ENCODE peak calls at places on chromosomes 5 and 9, in six cellular contexts. D, P, V, J, C and Z are unnamed samples.

GRCh38 chr9:134294228-134295071 is 31.8 kb upstream of the RXRA start:
- DNase-seq in D (no peak), P (no peak), V (no peak), J (no peak), C (no peak), Z (peak; percentile 83)

GRCh38 chr5:172776235-172776594 is 5.2 kb upstream of the DUSP1 start:
- DNase-seq in D (no peak), P (no peak), V (no peak), J (no peak), C (no peak), Z (no peak)

GRCh38 chr9:4832786-4833579 is 40.2 kb downstream of the RCL1 start:
- DNase-seq in D (peak; percentile 81), P (peak; percentile 98), V (peak; percentile 98), J (no peak), C (no peak), Z (no peak)

GRCh38 chr9:98992885-98993569 is 49.3 kb downstream of the COL15A1 start:
- DNase-seq in D (no peak), P (no peak), V (no peak), J (no peak), C (peak; percentile 5), Z (no peak)

GRCh38 chr9:100096378-100096916 is 2.4 kb downstream of the ERP44 start:
- DNase-seq in D (no peak), P (no peak), V (no peak), J (no peak), C (no peak), Z (no peak)

GRCh38 chr5:73067213-73067612 is 53.2 kb upstream of the TMEM171 start:
- DNase-seq in D (no peak), P (peak; percentile 78), V (no peak), J (no peak), C (no peak), Z (no peak)

GRCh38 chr9:76905984-76906861 is at the start of gene PRUNE2:
- DNase-seq in D (peak; percentile 94), P (peak; percentile 66), V (peak; percentile 72), J (peak; percentile 89), C (peak; percentile 97), Z (peak; percentile 89)

GRCh38 chr5:9196403-9197224 is 349.3 kb downstream of the SEMA5A start:
- DNase-seq in D (peak; percentile 33), P (no peak), V (peak; percentile 47), J (no peak), C (no peak), Z (no peak)

GRCh38 chr9:93954436-93955355 is at the start of gene BARX1:
- DNase-seq in D (peak; percentile 67), P (no peak), V (no peak), J (no peak), C (peak; percentile 53), Z (no peak)

GRCh38 chr5:159825551-159826051 is 90.7 kb upstream of the ADRA1B start:
- DNase-seq in D (peak; percentile 18), P (no peak), V (no peak), J (no peak), C (no peak), Z (peak; percentile 65)

GRCh38 chr5:132049559-132049958 is 10.9 kb upstream of the IL3 start:
- DNase-seq in D (no peak), P (no peak), V (no peak), J (no peak), C (no peak), Z (no peak)

GRCh38 chr9:129111762-129112151 is 542 bp downstream of the PTPA start:
- DNase-seq in D (peak; percentile 71), P (peak; percentile 62), V (peak; percentile 62), J (no peak), C (peak; percentile 51), Z (peak; percentile 49)

DNA sequence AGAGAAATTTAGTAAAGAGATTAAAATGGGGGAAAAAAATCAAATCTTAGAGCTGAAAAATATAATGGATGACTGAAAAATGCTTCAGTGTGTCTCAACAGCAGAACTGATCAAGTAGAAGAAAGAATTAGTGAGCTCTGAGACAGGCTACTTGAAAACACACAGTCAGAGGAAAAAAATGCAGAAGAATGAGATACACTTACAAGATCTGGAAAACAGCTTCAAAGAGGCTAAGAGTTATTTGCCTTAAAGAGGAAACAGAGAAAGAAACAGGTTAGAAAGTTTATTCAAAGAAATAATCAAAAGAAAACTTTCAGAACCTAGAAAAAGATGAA is 70.5 kb upstream of the OR2K2 start:
- DNase-seq in D (no peak), P (no peak), V (peak; percentile 23), J (no peak), C (no peak), Z (no peak)
- H3K9me3 ChIP-seq in D (peaks cover 16% of the 10 kb centered on the region), P (no peaks in the 10 kb centered on the region), V (peaks cover 55% of the 10 kb centered on the region), J (no peaks in the 10 kb centered on the region), C (no peaks in the 10 kb centered on the region), Z (no peaks in the 10 kb centered on the region)

GRCh38 chr5:135110941-135111596 is 77.0 kb upstream of the PITX1 start:
- DNase-seq in D (peak; percentile 38), P (no peak), V (no peak), J (no peak), C (no peak), Z (no peak)
- H3K4me1 ChIP-seq in D (no peaks in the 10 kb centered on the region), P (no peaks in the 10 kb centered on the region), V (no peaks in the 10 kb centered on the region), J (no peaks in the 10 kb centered on the region), C (no peaks in the 10 kb centered on the region), Z (no peaks in the 10 kb centered on the region)

DNA sequence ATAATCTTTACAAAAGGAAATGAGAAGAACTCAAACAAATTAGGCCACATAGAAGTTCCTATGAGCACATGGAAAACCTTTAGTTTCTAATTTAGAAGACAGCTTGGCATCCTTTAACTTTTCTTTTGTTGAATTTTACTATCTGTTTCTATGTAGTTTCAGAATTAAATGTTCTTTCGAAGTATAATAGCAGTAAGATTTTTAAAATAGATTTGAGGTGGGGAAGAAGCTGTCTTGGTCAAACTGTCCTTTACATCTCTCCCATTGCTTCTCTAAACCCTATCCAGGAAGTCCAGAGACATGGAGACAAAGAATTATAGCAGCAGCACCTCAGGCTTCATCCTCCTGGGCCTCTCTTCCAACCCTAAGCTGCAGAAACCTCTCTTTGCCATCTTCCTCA is at the start of gene OR1L4:
- DNase-seq in D (no peak), P (no peak), V (no peak), J (no peak), C (no peak), Z (no peak)
- H3K9me3 ChIP-seq in D (peaks cover 80% of the 10 kb centered on the region), P (peaks cover 4% of the 10 kb centered on the region), V (peaks cover 65% of the 10 kb centered on the region), J (peaks cover 5% of the 10 kb centered on the region), C (peaks cover 61% of the 10 kb centered on the region), Z (peaks cover 7% of the 10 kb centered on the region)

DNA sequence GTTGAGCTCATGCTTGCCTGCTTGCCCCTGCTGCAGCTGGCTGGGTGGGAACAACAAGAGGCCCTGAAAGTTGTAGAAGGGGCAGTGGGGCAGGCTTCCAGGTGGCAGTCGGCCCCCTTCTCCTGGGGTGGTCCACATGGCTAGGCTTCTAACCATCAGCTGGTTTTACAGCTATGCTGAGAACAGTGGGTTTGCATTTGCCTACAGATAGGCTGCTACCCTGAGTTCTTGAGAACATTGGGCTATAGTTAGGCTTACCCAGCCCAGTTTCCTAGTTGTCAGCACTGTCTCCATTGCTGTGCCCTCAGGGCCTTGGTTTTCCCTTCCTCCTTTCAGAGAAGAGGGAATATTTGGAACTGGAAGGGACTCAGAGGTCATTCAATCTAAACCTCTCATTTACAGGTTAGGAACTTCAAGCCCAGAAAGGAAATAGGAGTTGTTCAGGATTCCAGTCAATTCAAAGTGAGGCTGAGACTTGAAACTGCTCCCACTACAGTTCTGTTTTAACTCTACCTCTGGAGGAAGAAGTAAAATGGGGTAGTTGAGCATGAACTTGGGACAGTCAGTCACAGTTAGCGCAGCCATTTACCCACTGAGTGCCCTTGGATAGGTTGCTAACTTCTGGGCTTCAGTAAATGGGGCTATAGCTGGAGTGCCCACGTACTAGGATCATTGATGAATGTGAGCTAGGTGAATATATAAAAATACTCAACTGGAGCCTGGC is 11.5 kb downstream of the LARP1 start:
- DNase-seq in D (no peak), P (no peak), V (no peak), J (no peak), C (no peak), Z (no peak)
- H3K4me1 ChIP-seq in D (peaks cover 46% of the 10 kb centered on the region), P (peaks cover 11% of the 10 kb centered on the region), V (peaks cover 24% of the 10 kb centered on the region), J (peaks cover 2% of the 10 kb centered on the region), C (peaks cover 28% of the 10 kb centered on the region), Z (peaks cover 46% of the 10 kb centered on the region)

GRCh38 chr5:23996525-23996924 is 489.1 kb downstream of the PRDM9 start:
- DNase-seq in D (no peak), P (no peak), V (no peak), J (no peak), C (no peak), Z (no peak)

GRCh38 chr5:23991406-23991805 is 484.0 kb downstream of the PRDM9 start:
- DNase-seq in D (no peak), P (no peak), V (no peak), J (no peak), C (no peak), Z (no peak)

DNA sequence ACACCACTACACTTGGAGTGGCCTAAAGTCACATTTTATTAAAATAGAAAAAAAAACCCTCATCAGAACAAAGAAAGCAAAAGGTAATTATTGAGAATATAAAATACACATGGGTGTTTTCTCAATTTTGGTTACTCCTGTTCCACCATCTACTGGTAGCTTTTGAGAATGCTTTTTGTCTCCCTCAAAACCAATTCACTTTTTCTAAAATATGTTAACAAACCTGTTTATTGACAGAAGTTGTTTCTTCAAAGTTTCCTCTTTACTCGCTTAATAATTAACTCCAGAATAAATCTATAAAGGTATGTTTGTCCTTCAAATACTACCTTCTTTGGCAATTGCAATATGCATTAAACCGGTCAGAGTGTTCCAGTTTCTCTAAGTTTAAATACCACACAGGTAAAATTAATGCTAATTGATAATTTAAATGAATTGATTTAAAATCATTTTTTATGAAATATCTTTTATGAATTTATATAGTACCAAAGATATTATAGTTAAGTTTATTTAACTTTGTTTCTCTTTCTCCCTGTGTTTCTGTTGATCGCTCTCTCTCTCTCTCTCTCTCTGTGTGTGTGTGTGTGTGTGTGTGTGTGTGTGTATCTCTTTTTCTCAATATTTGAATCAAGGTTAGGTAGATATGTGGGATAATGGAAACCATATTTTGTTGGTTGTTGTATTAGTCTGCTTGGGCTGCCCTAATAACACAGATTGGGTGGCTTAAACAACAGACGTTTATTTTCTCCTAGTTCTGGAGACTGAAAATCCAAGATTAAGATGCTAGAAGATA is 487.4 kb downstream of the PRDM9 start:
- DNase-seq in D (no peak), P (no peak), V (no peak), J (no peak), C (no peak), Z (no peak)
- H3K9me3 ChIP-seq in D (no peaks in the 10 kb centered on the region), P (no peaks in the 10 kb centered on the region), V (no peaks in the 10 kb centered on the region), J (no peaks in the 10 kb centered on the region), C (no peaks in the 10 kb centered on the region), Z (peaks cover 3% of the 10 kb centered on the region)

GRCh38 chr5:56412601-56413379 is 179.7 kb upstream of the ANKRD55 start:
- DNase-seq in D (no peak), P (no peak), V (peak; percentile 50), J (no peak), C (no peak), Z (peak; percentile 72)
- H3K4me1 ChIP-seq in D (peaks cover 30% of the 10 kb centered on the region), P (no peaks in the 10 kb centered on the region), V (peaks cover 1% of the 10 kb centered on the region), J (no peaks in the 10 kb centered on the region), C (no peaks in the 10 kb centered on the region), Z (no peaks in the 10 kb centered on the region)